ENCODE peak calls at places on chromosome 20, in six cellular contexts. K is tibial nerve, U is fibroblast of mammary gland, N is AG09309, A is mucosa of descending colon, D is cardiac muscle cell. Z is an unnamed sample.

GRCh38 chr20:51022803-51023616 is at the start of gene KCNG1:
- DNase-seq in K (no peak), U (peak), N (no peak), A (peak), D (peak), Z (no peak)

GRCh38 chr20:36298795-36299339 is 7.3 kb upstream of the DLGAP4 start:
- DNase-seq in K (no peak), U (no peak), N (no peak), A (no peak), D (no peak), Z (no peak)

GRCh38 chr20:48697845-48698491 is 129.8 kb downstream of the PREX1 start:
- DNase-seq in K (peak), U (peak), N (peak), A (peak), D (peak), Z (no peak)

GRCh38 chr20:53883098-53883762 is 187.2 kb downstream of the BCAS1 start:
- DNase-seq in K (no peak), U (peak), N (no peak), A (no peak), D (no peak), Z (no peak)

GRCh38 chr20:47543006-47543431 is 41.3 kb downstream of the NCOA3 start:
- DNase-seq in K (peak), U (peak), N (no peak), A (no peak), D (no peak), Z (no peak)

GRCh38 chr20:22248052-22248667 is 336.2 kb downstream of the FOXA2 start:
- DNase-seq in K (peak), U (peak), N (no peak), A (peak), D (peak), Z (no peak)

GRCh38 chr20:39338977-39339376 is 376.8 kb downstream of the DHX35 start:
- DNase-seq in K (peak), U (peak), N (no peak), A (no peak), D (no peak), Z (no peak)

GRCh38 chr20:61521680-61522420 is 269.8 kb downstream of the CDH4 start:
- DNase-seq in K (no peak), U (no peak), N (no peak), A (no peak), D (no peak), Z (no peak)

GRCh38 chr20:16428112-16428511 is 145.1 kb downstream of the KIF16B start:
- DNase-seq in K (no peak), U (no peak), N (no peak), A (no peak), D (no peak), Z (no peak)
- TF ChIP-seq CTCF in K (no peak), U (no peak), N (no peak), A (no peak), D (no peak), Z (no peak)

DNA sequence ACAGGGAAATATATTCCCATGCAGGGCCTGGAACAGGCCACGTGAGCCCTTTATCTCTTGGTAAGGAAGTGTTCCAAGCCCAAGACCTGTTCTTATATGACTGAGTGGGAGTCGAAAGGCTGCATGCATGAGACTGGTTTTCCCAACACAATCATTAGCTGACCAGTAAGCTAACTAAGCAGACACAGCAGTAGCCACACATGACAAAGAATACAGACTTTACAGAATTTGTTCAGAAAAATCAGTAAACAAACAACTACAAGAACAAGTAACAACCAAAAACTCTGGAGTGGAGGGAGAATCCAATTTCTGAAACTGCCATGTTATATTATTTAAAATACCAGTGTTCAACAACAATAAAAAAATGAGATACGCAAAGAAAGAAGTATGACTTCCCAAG is 16.7 kb downstream of the BPIFA1 start:
- DNase-seq in K (no peak), U (no peak), N (no peak), A (no peak), D (no peak), Z (no peak)
- TF ChIP-seq CTCF in K (no peak), U (no peak), N (no peak), A (no peak), D (no peak), Z (no peak)

GRCh38 chr20:32017711-32018251 is 7.5 kb downstream of the CCM2L start:
- DNase-seq in K (no peak), U (no peak), N (no peak), A (peak), D (peak), Z (peak)
- TF ChIP-seq CTCF in K (no peak), U (no peak), N (no peak), A (no peak), D (no peak), Z (no peak)

DNA sequence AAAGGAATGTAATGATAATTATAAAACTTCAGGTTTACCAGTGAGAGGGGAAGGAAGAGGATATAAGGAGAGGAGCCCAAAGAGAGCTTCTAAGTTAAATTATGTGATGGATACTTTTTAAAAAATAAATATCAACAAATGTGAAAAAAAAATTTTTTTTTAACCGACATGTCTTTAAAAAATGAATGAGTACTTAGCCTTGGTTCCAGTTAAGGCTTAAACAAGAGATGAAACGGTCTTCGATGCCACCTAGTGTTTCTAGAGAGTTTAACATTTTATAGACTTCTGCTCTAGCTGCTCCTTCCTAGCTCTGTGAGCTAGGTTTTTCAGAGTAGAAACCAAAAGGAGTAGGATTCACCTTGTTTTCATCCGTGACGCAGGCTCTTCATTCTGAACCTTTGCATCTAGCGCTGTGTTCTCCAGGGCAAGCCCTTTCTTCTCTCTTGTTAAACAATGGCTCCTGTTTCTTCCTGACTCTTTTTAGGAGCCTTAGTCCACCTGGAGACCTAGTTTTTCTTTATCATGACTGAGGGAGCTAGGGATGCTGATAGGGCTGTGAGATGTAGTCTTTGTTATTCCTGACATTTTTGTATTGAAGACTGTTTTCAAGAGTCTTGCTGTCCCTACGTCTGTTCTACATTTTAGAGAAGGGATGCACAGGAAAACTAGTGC is 42.4 kb upstream of the GNRH2 start:
- DNase-seq in K (no peak), U (peak), N (peak), A (peak), D (peak), Z (no peak)
- TF ChIP-seq CTCF in K (peak), U (peak), N (peak), A (no peak), D (peak), Z (peak)

GRCh38 chr20:62824476-62825287 is 7.8 kb downstream of the COL9A3 start:
- DNase-seq in K (no peak), U (no peak), N (no peak), A (peak), D (peak), Z (peak)
- TF ChIP-seq CTCF in K (no peak), U (no peak), N (no peak), A (no peak), D (no peak), Z (no peak)

GRCh38 chr20:46128310-46129151 is 10.4 kb downstream of the CD40 start:
- DNase-seq in K (peak), U (no peak), N (no peak), A (peak), D (peak), Z (peak)
- TF ChIP-seq CTCF in K (peak), U (peak), N (peak), A (peak), D (peak), Z (peak)

DNA sequence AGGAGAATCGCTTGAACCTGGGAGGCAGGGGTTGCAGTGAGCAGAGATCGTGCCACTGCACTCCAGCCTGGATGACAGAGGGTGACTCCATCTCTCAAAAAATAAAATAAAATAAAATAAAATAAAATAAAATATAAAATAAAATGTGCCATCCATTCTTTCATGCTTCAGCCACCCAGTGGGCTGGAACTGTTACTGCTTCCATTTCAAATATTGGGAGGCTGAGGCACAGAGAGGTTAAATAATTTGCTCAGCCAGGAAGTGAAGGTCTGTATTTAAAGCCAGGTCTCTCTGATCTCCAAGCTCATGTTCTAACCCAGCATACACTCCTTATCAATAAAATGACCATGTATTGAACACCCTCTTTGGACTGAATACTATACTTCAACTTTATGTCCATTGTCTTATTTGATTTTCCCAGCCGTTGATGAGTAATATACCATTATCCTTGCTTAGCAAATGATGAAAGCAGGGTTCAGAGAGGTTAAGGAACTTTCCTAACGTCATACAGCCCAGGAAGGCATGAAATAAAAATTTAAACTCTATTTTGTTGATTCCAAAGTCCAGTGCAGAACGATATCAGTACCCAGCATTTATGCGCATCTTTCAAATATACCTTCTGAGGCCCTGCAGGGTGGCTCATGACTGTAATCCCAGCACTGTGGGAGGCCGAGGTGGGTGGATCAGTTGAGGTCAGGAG is 25.8 kb upstream of the SLC9A8 start:
- DNase-seq in K (no peak), U (no peak), N (no peak), A (no peak), D (no peak), Z (no peak)
- TF ChIP-seq CTCF in K (peak), U (peak), N (peak), A (no peak), D (peak), Z (no peak)

GRCh38 chr20:5430670-5431069 is 113.9 kb upstream of the PROKR2 start:
- DNase-seq in K (no peak), U (no peak), N (no peak), A (no peak), D (no peak), Z (no peak)

GRCh38 chr20:5426026-5426425 is 109.3 kb upstream of the PROKR2 start:
- DNase-seq in K (no peak), U (no peak), N (no peak), A (no peak), D (no peak), Z (no peak)
- TF ChIP-seq CTCF in K (no peak), U (no peak), N (no peak), A (no peak), D (no peak), Z (no peak)

DNA sequence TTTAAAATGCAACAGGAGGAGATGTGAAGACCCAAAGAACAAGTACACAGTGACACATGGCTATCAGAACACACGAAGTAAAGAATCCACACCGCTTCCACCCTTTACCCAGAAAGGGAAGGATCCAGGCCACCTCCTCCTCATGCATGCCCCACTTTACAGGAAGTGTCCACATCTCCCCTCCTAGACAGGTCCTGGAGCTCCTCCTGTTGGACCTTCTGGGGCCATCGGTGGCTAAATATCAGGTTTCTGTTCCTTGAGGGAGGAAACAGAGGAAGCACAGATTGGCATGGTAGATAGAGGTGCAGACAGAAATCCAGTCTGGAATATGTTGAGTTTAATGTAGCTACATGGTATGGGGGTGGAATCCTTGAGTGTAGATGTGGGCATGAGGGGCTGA is 10.9 kb downstream of the NINL start:
- DNase-seq in K (no peak), U (peak), N (no peak), A (no peak), D (no peak), Z (no peak)
- TF ChIP-seq CTCF in K (no peak), U (peak), N (peak), A (no peak), D (peak), Z (no peak)